ENCODE peak calls at places on chromosomes 2 and 18, in seven cellular contexts. Z, I, N, P, B, O and T are unnamed samples.

GRCh38 chr2:28317390-28317789 is 75.3 kb upstream of the FOSL2 start:
- DNase-seq in B (no peak), I (no peak), N (no peak), Z (no peak), P (no peak), O (no peak), T (no peak)

GRCh38 chr2:127100261-127101047 is 6.5 kb downstream of the BIN1 start:
- DNase-seq in P (peak), O (peak), B (no peak), Z (peak), N (no peak), I (no peak), T (no peak)

GRCh38 chr2:12448846-12449480 is 267.8 kb upstream of the TRIB2 start:
- DNase-seq in P (no peak), O (no peak), B (peak), Z (no peak), I (no peak), N (no peak), T (no peak)

GRCh38 chr2:118689874-118690273 is 157.6 kb downstream of the EN1 start:
- DNase-seq in B (no peak), N (no peak), O (no peak), I (no peak), P (no peak), Z (no peak), T (no peak)

GRCh38 chr2:190838492-190838910 is 42.1 kb upstream of the GLS start:
- DNase-seq in P (no peak), Z (no peak), N (no peak), I (no peak), B (no peak), O (no peak), T (no peak)

GRCh38 chr18:61896767-61897166 is 4.0 kb upstream of the RNF152 start:
- DNase-seq in Z (peak), B (peak), P (no peak), I (peak), O (no peak), N (no peak), T (no peak)

GRCh38 chr2:84417453-84417852 is 41.6 kb downstream of the SUCLG1 start:
- DNase-seq in Z (no peak), I (no peak), O (no peak), N (no peak), B (no peak), P (no peak), T (no peak)

GRCh38 chr2:75407038-75407530 is 153.7 kb downstream of the EVA1A start:
- DNase-seq in P (no peak), Z (no peak), N (no peak), B (no peak), I (no peak), O (no peak), T (no peak)

GRCh38 chr18:4017479-4017878 is 437.6 kb downstream of the DLGAP1 start:
- DNase-seq in I (no peak), N (no peak), P (no peak), B (peak), O (no peak), Z (peak), T (no peak)

GRCh38 chr2:31886700-31887099 is 124.1 kb downstream of the MEMO1 start:
- DNase-seq in O (no peak), N (no peak), I (no peak), P (no peak), B (peak), Z (peak), T (no peak)

GRCh38 chr2:241771286-241772062 is 5.1 kb upstream of the GAL3ST2 start:
- DNase-seq in B (no peak), Z (no peak), N (peak), I (peak), O (peak), P (peak), T (peak)

GRCh38 chr2:56565143-56565542 is 381.4 kb downstream of the CCDC85A start:
- DNase-seq in I (no peak), Z (no peak), N (no peak), O (no peak), P (no peak), B (no peak), T (no peak)

GRCh38 chr18:47749195-47749973 is 181.1 kb downstream of the SMAD2 start:
- DNase-seq in O (peak), Z (peak), P (peak), I (peak), B (peak), N (peak), T (no peak)

GRCh38 chr18:59140287-59140885 is 702 bp downstream of the SEC11C start:
- DNase-seq in B (peak), I (no peak), P (no peak), O (no peak), Z (peak), N (no peak), T (no peak)

GRCh38 chr2:150531626-150532419 is 44.4 kb upstream of the RND3 start:
- DNase-seq in Z (no peak), I (no peak), P (no peak), O (no peak), N (no peak), B (no peak), T (no peak)

GRCh38 chr18:64966667-64967066 is 784.1 kb upstream of the CDH7 start:
- DNase-seq in B (peak), I (no peak), N (no peak), Z (peak), O (no peak), P (no peak), T (no peak)

GRCh38 chr18:63232826-63233225 is 86.7 kb downstream of the BCL2 start:
- DNase-seq in N (no peak), Z (no peak), B (no peak), P (no peak), I (no peak), O (no peak), T (no peak)

GRCh38 chr2:150271952-150272351 is 215.5 kb downstream of the RND3 start:
- DNase-seq in O (no peak), P (no peak), I (no peak), N (no peak), B (no peak), Z (peak), T (no peak)

GRCh38 chr2:235957231-235957630 is 211.0 kb downstream of the GBX2 start:
- DNase-seq in I (no peak), B (no peak), P (peak), Z (no peak), O (no peak), N (no peak), T (no peak)

GRCh38 chr2:196268538-196269338 is 97.4 kb upstream of the STK17B start:
- DNase-seq in O (no peak), P (no peak), B (no peak), I (no peak), Z (no peak), N (no peak), T (no peak)

GRCh38 chr2:27322766-27323591 is at the start of gene MPV17:
- DNase-seq in B (peak), P (peak), N (peak), O (peak), I (peak), Z (peak), T (peak)

GRCh38 chr2:20506281-20506685 is 59.4 kb downstream of the RHOB start:
- DNase-seq in P (no peak), O (no peak), B (no peak), I (no peak), N (peak), Z (no peak), T (no peak)

GRCh38 chr18:11834772-11835171 is 16.4 kb upstream of the CHMP1B start:
- DNase-seq in P (no peak), N (no peak), O (no peak), B (no peak), I (no peak), Z (no peak), T (no peak)

GRCh38 chr2:216083464-216084279 is 2.0 kb downstream of the TMEM169 start:
- DNase-seq in N (no peak), I (no peak), O (no peak), Z (no peak), B (no peak), P (no peak), T (peak)

GRCh38 chr2:238985036-238985729 is 137.3 kb downstream of the TWIST2 start:
- DNase-seq in N (no peak), O (no peak), Z (no peak), I (no peak), B (no peak), P (no peak), T (no peak)

GRCh38 chr2:48600917-48601316 is 16.7 kb upstream of the GTF2A1L start:
- DNase-seq in Z (no peak), B (no peak), N (no peak), I (no peak), O (no peak), P (no peak), T (no peak)

GRCh38 chr2:114821055-114821454 is 378.6 kb downstream of the DPP10 start:
- DNase-seq in P (no peak), Z (no peak), B (no peak), N (no peak), I (no peak), O (no peak), T (no peak)

GRCh38 chr2:25165992-25166618 is 2.3 kb downstream of the POMC start:
- DNase-seq in I (peak), P (peak), Z (peak), B (peak), N (peak), O (no peak), T (peak)

GRCh38 chr18:61831071-61831470 is 61.7 kb downstream of the RNF152 start:
- DNase-seq in Z (peak), B (peak), P (no peak), O (no peak), N (no peak), I (no peak), T (no peak)

GRCh38 chr2:120539937-120540718 is 194.2 kb downstream of the INHBB start:
- DNase-seq in Z (peak), N (no peak), O (peak), I (peak), B (no peak), P (peak), T (no peak)

GRCh38 chr2:222722327-222722946 is 51.0 kb downstream of the MOGAT1 start:
- DNase-seq in Z (no peak), N (no peak), O (no peak), P (no peak), B (no peak), I (no peak), T (no peak)

GRCh38 chr2:120441744-120442471 is 96.0 kb downstream of the INHBB start:
- DNase-seq in B (peak), N (peak), P (peak), I (peak), Z (peak), O (no peak), T (no peak)

GRCh38 chr18:50468802-50469201 is 91.1 kb upstream of the MAPK4 start:
- DNase-seq in N (no peak), I (no peak), P (no peak), Z (no peak), B (no peak), O (no peak), T (no peak)

GRCh38 chr2:54601339-54601738 is 122.1 kb upstream of the EML6 start:
- DNase-seq in O (no peak), B (no peak), P (no peak), Z (no peak), N (no peak), I (no peak), T (no peak)

GRCh38 chr2:54604771-54605350 is 118.6 kb upstream of the EML6 start:
- DNase-seq in Z (no peak), N (no peak), P (no peak), O (no peak), I (no peak), B (no peak), T (no peak)

GRCh38 chr2:54603796-54604195 is 119.7 kb upstream of the EML6 start:
- DNase-seq in Z (no peak), O (no peak), B (no peak), N (no peak), I (no peak), P (no peak), T (no peak)

GRCh38 chr2:54602736-54603322 is 120.6 kb upstream of the EML6 start:
- DNase-seq in B (no peak), I (no peak), O (no peak), N (no peak), Z (no peak), P (no peak), T (no peak)

GRCh38 chr2:54603357-54603756 is 120.1 kb upstream of the EML6 start:
- DNase-seq in N (no peak), Z (no peak), I (peak), B (no peak), P (no peak), O (no peak), T (no peak)
- H3K27ac ChIP-seq in N (no peak), Z (peak), I (peak), B (no peak), P (peak), O (peak), T (no peak)

DNA sequence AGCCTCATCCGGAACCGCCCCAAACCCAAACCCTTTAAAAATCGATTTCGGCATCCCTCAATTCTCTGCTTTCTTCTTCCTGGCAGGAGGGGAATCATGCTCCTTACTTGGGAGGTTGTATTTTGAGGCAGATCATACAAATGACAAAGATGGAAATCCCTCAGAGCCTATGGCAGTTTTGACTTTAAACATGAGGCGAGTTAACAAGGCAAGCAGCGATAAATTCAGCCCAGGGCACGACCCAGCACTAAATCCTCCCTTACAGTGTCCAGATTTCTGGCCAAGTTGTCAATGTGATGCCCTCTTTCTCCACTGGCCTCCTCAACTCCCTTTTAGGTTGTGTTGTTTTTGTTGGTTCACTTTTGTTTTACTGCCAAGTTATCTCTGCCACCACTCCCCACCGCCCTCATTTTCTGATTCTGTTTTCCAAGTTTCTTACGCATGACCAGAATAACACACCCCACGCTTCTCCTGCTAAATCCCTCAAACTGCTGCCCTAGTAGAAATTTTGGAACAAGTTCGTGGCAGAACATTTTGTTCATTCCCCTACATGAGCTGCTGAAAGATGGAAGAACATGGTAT is 68.3 kb downstream of the CTAGE1 start:
- DNase-seq in O (no peak), N (no peak), I (no peak), B (no peak), P (no peak), Z (peak), T (no peak)
- H3K4me3 ChIP-seq in O (peak), N (peak), I (peak), B (peak), P (peak), Z (peak), T (no peak)

GRCh38 chr2:85751627-85752026 is 2.2 kb upstream of the ATOH8 start:
- DNase-seq in P (no peak), O (no peak), Z (no peak), N (no peak), B (no peak), I (no peak), T (no peak)
- H3K27ac ChIP-seq in P (no peak), O (no peak), Z (no peak), N (no peak), B (no peak), I (peak), T (no peak)

GRCh38 chr2:77521931-77522470 is at the start of gene LRRTM4:
- DNase-seq in B (peak), I (no peak), O (no peak), N (peak), P (no peak), Z (peak), T (no peak)
- H3K4me3 ChIP-seq in B (peak), I (peak), O (peak), N (peak), P (no peak), Z (no peak), T (no peak)

GRCh38 chr2:60510713-60511112 is 42.7 kb downstream of the BCL11A start:
- DNase-seq in O (no peak), Z (no peak), B (no peak), I (no peak), P (no peak), N (no peak), T (no peak)

GRCh38 chr2:60507211-60507810 is 46.1 kb downstream of the BCL11A start:
- DNase-seq in P (no peak), O (no peak), N (no peak), B (no peak), I (no peak), Z (no peak), T (no peak)

GRCh38 chr2:60505861-60506260 is 47.6 kb downstream of the BCL11A start:
- DNase-seq in O (no peak), Z (no peak), N (no peak), I (no peak), B (no peak), P (no peak), T (no peak)

GRCh38 chr2:60505240-60505639 is 48.2 kb downstream of the BCL11A start:
- DNase-seq in P (no peak), O (no peak), I (no peak), Z (no peak), N (no peak), B (peak), T (no peak)

GRCh38 chr2:60508307-60508706 is 45.1 kb downstream of the BCL11A start:
- DNase-seq in Z (no peak), O (no peak), B (no peak), N (no peak), P (no peak), I (no peak), T (no peak)
- H3K27ac ChIP-seq in Z (peak), O (no peak), B (no peak), N (peak), P (no peak), I (no peak), T (no peak)